ENCODE peak calls at places on chromosomes 11 and 22, in eight cellular contexts. B is HAP-1, R is PC-3, Z is prostate gland, L is stomach, W is uterus, C is lower lobe of right lung, U is GM23338. I is an unnamed sample.
A peak's percentile ranks its signal among the peaks of the same experiment; 100 is the strongest.

GRCh38 chr22:45036154-45036553 is 26.3 kb upstream of the PHF21B start:
- DNase-seq in U (no peak), B (no peak), C (peak; percentile 45), R (no peak), W (peak; percentile 52), L (no peak), Z (no peak), I (no peak)

GRCh38 chr11:58957922-58958321 is 18.6 kb downstream of the GLYATL1 start:
- DNase-seq in L (no peak), Z (no peak), B (no peak), R (no peak), U (no peak), W (no peak), C (no peak), I (no peak)

GRCh38 chr22:18103527-18104269 is 6.9 kb upstream of the TUBA8 start:
- DNase-seq in W (no peak), C (no peak), Z (no peak), R (no peak), U (no peak), B (no peak), L (no peak), I (no peak)

GRCh38 chr11:72848846-72849466 is 34.7 kb downstream of the ATG16L2 start:
- DNase-seq in B (peak; percentile 23), U (peak; percentile 77), L (no peak), Z (no peak), R (peak; percentile 73), C (no peak), W (peak; percentile 44), I (peak; percentile 71)

GRCh38 chr11:110297726-110298297 is 1.4 kb upstream of the RDX start:
- DNase-seq in U (peak; percentile 43), Z (no peak), L (no peak), R (peak; percentile 48), W (no peak), C (no peak), B (no peak), I (peak; percentile 23)

GRCh38 chr11:13923716-13924650 is 38.5 kb upstream of the SPON1 start:
- DNase-seq in U (no peak), W (no peak), C (no peak), R (peak; percentile 75), Z (no peak), L (no peak), B (no peak), I (no peak)

GRCh38 chr11:7116370-7116769 is 27.6 kb downstream of the RBMXL2 start:
- DNase-seq in Z (no peak), B (no peak), R (no peak), L (no peak), W (no peak), C (no peak), U (no peak), I (no peak)

GRCh38 chr11:73797457-73797856 is 9.8 kb downstream of the MRPL48 start:
- DNase-seq in R (no peak), C (no peak), L (no peak), Z (no peak), B (no peak), W (no peak), U (no peak), I (no peak)

GRCh38 chr11:44753965-44754645 is 27.3 kb downstream of the TSPAN18 start:
- DNase-seq in Z (no peak), C (no peak), U (peak; percentile 72), W (peak; percentile 32), B (peak; percentile 87), L (no peak), R (no peak), I (no peak)

GRCh38 chr11:33320814-33321330 is 63.7 kb downstream of the HIPK3 start:
- DNase-seq in W (no peak), R (no peak), Z (no peak), B (no peak), L (no peak), C (no peak), U (no peak), I (no peak)

GRCh38 chr11:8327761-8328192 is 64.1 kb upstream of the LMO1 start:
- DNase-seq in W (no peak), C (no peak), Z (no peak), B (peak; percentile 50), R (no peak), U (no peak), L (no peak), I (no peak)

GRCh38 chr22:27518583-27519437 is 282.7 kb downstream of the MN1 start:
- DNase-seq in R (no peak), B (no peak), U (peak; percentile 13), Z (no peak), W (no peak), C (no peak), L (no peak), I (no peak)

GRCh38 chr11:1406571-1407485 is 17.1 kb downstream of the BRSK2 start:
- DNase-seq in L (no peak), U (no peak), C (no peak), W (no peak), Z (no peak), B (no peak), R (no peak), I (no peak)

GRCh38 chr11:125062196-125062930 is 742 bp upstream of the SLC37A2 start:
- DNase-seq in Z (no peak), U (no peak), B (no peak), C (no peak), R (no peak), L (peak; percentile 25), W (no peak), I (peak; percentile 47)
- H3K4me3 ChIP-seq in Z (peak overlapping the region; percentile 50), U (peak overlapping the region; percentile 90), B (peak overlapping the region; percentile 35), C (peak overlapping the region; percentile 75), R (peak overlapping the region; percentile 87), L (peak overlapping the region; percentile 58), W (peak overlapping the region; percentile 35), I (peak overlapping the region; percentile 70)

DNA sequence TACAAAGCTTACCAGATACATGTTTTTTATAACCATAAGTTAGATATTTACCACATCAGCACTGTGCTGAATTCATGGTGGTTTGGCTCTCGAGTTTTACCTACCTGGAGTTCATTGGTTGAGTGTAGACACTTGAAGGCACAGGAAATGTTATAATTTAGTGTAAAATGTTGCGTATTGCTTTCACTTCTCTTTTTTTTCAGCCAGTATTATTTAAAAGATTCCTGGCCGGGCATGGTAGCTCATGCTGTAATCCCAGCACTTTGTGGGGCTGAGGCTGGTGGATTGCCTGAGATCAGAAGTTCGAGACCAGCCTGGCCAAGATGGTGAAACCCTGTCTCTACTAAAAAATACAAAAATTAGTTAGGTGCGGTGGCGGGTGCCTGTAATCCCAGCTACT is 53.0 kb upstream of the GRK2 start:
- DNase-seq in R (no peak), C (no peak), L (no peak), W (no peak), Z (no peak), B (no peak), U (no peak), I (no peak)
- H3K36me3 ChIP-seq in R (peaks cover 27% of the 10 kb centered on the region), C (peaks cover 91% of the 10 kb centered on the region), L (peaks cover 86% of the 10 kb centered on the region), W (no peaks in the 10 kb centered on the region), Z (no peaks in the 10 kb centered on the region), B (peaks cover 30% of the 10 kb centered on the region), U (peaks cover 24% of the 10 kb centered on the region), I (peaks cover 10% of the 10 kb centered on the region)

DNA sequence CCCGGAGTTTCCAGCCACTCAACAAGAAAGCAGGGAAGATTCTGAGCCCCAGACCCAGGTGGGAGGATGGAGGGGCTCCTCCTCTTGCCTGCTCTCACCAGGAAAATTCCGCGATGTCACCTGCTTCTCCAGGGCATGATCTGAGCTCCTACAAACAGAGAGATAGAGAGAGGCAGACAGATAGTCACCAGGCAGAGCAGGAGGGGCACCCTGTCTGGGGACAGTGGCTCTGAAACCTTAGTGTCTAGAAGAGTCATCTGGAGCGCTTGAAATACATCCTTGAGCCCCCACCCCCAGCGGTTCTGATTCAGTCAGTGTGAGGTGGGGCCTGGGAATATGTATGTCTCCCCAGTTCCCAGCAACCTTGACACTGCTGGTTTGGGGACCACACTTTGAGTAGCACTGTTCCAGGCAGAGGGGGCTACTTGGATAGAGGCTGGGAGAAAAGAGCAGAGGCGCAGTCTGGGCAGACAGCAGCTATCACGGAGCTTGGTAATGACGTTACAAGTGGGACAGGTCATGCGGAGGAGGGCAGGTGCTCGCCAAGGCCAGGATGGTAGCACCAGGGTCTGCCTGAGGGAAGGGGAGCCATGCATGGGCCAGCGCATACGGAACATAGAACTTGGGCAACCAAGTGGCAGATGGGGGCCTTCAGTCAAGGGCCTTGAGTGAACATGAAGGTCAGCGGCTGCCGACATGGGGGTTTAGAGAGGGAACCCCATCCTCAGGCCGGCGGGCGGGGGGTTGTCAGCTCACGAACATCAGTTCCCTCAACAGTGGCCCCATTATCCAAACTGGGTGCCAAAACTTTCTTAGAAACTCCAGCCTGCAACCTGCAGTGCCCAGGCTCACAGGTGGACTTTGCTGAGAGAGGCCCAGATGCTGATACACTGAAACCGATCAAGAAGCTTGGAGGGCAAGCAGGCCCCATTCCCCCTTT is 60.9 kb upstream of the MYEOV start:
- DNase-seq in C (no peak), W (no peak), Z (no peak), L (peak; percentile 24), U (no peak), R (no peak), B (no peak), I (no peak)
- H3K27me3 ChIP-seq in C (no peaks in the 10 kb centered on the region), W (no peaks in the 10 kb centered on the region), Z (no peaks in the 10 kb centered on the region), L (no peaks in the 10 kb centered on the region), U (no peaks in the 10 kb centered on the region), R (no peaks in the 10 kb centered on the region), B (peaks cover 3% of the 10 kb centered on the region), I (no peaks in the 10 kb centered on the region)

DNA sequence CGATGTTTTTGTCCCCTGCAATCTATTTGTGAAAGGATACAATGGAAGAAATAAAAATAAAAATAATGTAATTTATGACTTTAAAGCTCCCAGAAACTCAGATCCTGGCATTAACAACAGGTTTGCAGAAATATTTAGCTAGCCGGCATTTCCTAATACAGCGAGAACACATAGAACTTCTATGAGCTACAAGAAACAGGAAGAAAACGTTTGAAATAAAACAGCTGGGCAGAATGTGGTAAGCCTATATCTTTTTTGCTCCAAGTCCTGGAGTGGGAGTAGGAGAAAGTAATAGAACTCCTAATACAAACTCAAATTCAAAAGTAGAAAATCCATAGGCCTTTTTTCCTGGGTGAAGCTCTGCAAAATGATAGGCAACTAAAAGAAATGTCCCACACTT is 29.6 kb upstream of the FIBIN start:
- DNase-seq in Z (no peak), U (no peak), R (no peak), W (no peak), B (no peak), L (no peak), C (no peak), I (no peak)
- H3K4me3 ChIP-seq in Z (no peak overlapping the region), U (peak overlapping the region; percentile 42), R (no peak overlapping the region), W (no peak overlapping the region), B (no peak overlapping the region), L (no peak overlapping the region), C (no peak overlapping the region), I (peak overlapping the region; percentile 40)

DNA sequence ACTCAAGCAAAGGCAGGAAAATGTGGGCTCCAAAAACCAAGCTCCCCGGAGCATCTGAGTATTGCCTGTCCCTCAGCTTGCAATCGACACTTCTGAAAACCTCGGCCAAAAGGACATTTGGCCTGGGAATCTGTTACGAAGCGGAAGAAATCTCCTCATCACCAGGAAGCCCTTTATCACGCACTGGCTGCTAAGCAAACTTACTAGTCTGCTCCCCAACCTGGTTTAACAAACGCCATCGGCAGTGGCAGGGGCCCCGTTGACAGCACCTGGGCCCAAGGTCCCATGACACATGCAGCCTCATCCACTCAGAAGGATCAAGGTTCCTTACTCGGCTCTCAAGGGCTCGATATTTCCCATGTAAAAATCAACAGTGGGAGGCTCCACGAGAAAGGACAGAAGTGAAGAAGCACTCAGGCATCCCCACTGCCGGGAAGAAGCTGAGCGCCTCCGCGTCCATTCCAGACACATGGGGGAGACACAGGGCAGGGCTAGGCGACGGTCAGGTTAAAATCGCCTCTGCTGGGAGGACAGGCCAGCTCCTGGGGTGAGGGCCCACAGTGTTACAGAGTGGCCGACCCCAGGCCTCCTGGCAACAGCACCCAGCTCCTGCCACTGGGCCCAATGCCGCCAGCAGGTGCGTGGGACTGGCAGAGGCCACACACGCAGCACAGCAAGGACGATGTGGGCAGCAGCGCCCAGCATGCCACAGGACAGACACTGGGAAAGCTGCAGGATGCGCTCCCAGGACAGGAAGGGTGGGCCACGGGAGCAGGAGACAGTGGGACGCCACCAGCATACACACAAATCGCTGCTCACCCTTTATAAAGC is 27.1 kb downstream of the BRD1 start:
- DNase-seq in Z (no peak), R (no peak), B (no peak), L (no peak), U (no peak), C (no peak), W (no peak), I (peak; percentile 64)
- H3K36me3 ChIP-seq in Z (peaks cover 27% of the 10 kb centered on the region), R (peaks cover 3% of the 10 kb centered on the region), B (peaks cover 63% of the 10 kb centered on the region), L (peaks cover 96% of the 10 kb centered on the region), U (peaks cover 10% of the 10 kb centered on the region), C (peaks cover 79% of the 10 kb centered on the region), W (no peaks in the 10 kb centered on the region), I (peaks cover 8% of the 10 kb centered on the region)